ENCODE peak calls at places on chromosomes 4 and X, in ten cellular contexts. One of them, this sample, is unnamed.
A peak's percentile ranks its signal among the peaks of the same experiment; 100 is the strongest.

GRCh38 chr4:161419822-161420221 is 744.0 kb downstream of the FSTL5 start:
- DNase-seq in central memory CD8-positive, alpha-beta T cell: no peak
- DNase-seq in adipocyte: no peak
- DNase-seq in A172: peak; percentile 1
- DNase-seq in amygdala: no peak
- DNase-seq in NCI-H1436: no peak
- DNase-seq in NCI-H446 treated with DMSO at 0.1 percent for 48 hours: no peak
- DNase-seq in lung microvascular endothelial cell: no peak
- DNase-seq in renal cortical epithelial cell: peak; percentile 24
- DNase-seq in activated T-helper 1 cell treated with anti-CD3 and anti-CD28 coated beads, Interleukin-12 subunit alpha, Interleukin-12 subunit beta, Interleukin-2, Interleukin-4 antibody, amounts not matched to agents 30 ng/mL and 10 ng/mL and 1 ng/mL, durations not matched to agents 14 hours and 24 hours and 36 hours: no peak
- DNase-seq in this sample: no peak

GRCh38 chr4:177177446-177178160 is 132.1 kb upstream of the NEIL3 start:
- DNase-seq in lung microvascular endothelial cell: no peak
- DNase-seq in A172: no peak
- DNase-seq in NCI-H1436: no peak
- DNase-seq in activated T-helper 1 cell treated with anti-CD3 and anti-CD28 coated beads, Interleukin-12 subunit alpha, Interleukin-12 subunit beta, Interleukin-2, Interleukin-4 antibody, amounts not matched to agents 30 ng/mL and 10 ng/mL and 1 ng/mL, durations not matched to agents 14 hours and 24 hours and 36 hours: no peak
- DNase-seq in amygdala: no peak
- DNase-seq in renal cortical epithelial cell: peak; percentile 85
- DNase-seq in adipocyte: peak; percentile 91
- DNase-seq in NCI-H446 treated with DMSO at 0.1 percent for 48 hours: no peak
- DNase-seq in central memory CD8-positive, alpha-beta T cell: no peak
- DNase-seq in this sample: no peak

GRCh38 chr4:148067307-148067916 is 335.5 kb downstream of the ARHGAP10 start:
- DNase-seq in renal cortical epithelial cell: no peak
- DNase-seq in central memory CD8-positive, alpha-beta T cell: no peak
- DNase-seq in amygdala: no peak
- DNase-seq in lung microvascular endothelial cell: peak; percentile 16
- DNase-seq in NCI-H446 treated with DMSO at 0.1 percent for 48 hours: no peak
- DNase-seq in activated T-helper 1 cell treated with anti-CD3 and anti-CD28 coated beads, Interleukin-12 subunit alpha, Interleukin-12 subunit beta, Interleukin-2, Interleukin-4 antibody, amounts not matched to agents 30 ng/mL and 10 ng/mL and 1 ng/mL, durations not matched to agents 14 hours and 24 hours and 36 hours: no peak
- DNase-seq in adipocyte: no peak
- DNase-seq in A172: no peak
- DNase-seq in NCI-H1436: no peak
- DNase-seq in this sample: no peak

GRCh38 chr4:188021548-188022249 is 26.1 kb downstream of the ZFP42 start:
- DNase-seq in activated T-helper 1 cell treated with anti-CD3 and anti-CD28 coated beads, Interleukin-12 subunit alpha, Interleukin-12 subunit beta, Interleukin-2, Interleukin-4 antibody, amounts not matched to agents 30 ng/mL and 10 ng/mL and 1 ng/mL, durations not matched to agents 14 hours and 24 hours and 36 hours: no peak
- DNase-seq in NCI-H446 treated with DMSO at 0.1 percent for 48 hours: no peak
- DNase-seq in central memory CD8-positive, alpha-beta T cell: no peak
- DNase-seq in adipocyte: no peak
- DNase-seq in NCI-H1436: no peak
- DNase-seq in lung microvascular endothelial cell: no peak
- DNase-seq in amygdala: no peak
- DNase-seq in A172: no peak
- DNase-seq in renal cortical epithelial cell: peak; percentile 2
- DNase-seq in this sample: no peak

GRCh38 chr4:32148120-32148666 is 1428.0 kb downstream of the PCDH7 start:
- DNase-seq in A172: peak; percentile 16
- DNase-seq in adipocyte: peak; percentile 22
- DNase-seq in central memory CD8-positive, alpha-beta T cell: no peak
- DNase-seq in renal cortical epithelial cell: peak; percentile 37
- DNase-seq in NCI-H1436: no peak
- DNase-seq in amygdala: no peak
- DNase-seq in NCI-H446 treated with DMSO at 0.1 percent for 48 hours: peak; percentile 14
- DNase-seq in activated T-helper 1 cell treated with anti-CD3 and anti-CD28 coated beads, Interleukin-12 subunit alpha, Interleukin-12 subunit beta, Interleukin-2, Interleukin-4 antibody, amounts not matched to agents 30 ng/mL and 10 ng/mL and 1 ng/mL, durations not matched to agents 14 hours and 24 hours and 36 hours: no peak
- DNase-seq in lung microvascular endothelial cell: no peak
- DNase-seq in this sample: no peak

GRCh38 chrX:149039057-149039456 is 466.0 kb downstream of the IDS start:
- DNase-seq in activated T-helper 1 cell treated with anti-CD3 and anti-CD28 coated beads, Interleukin-12 subunit alpha, Interleukin-12 subunit beta, Interleukin-2, Interleukin-4 antibody, amounts not matched to agents 30 ng/mL and 10 ng/mL and 1 ng/mL, durations not matched to agents 14 hours and 24 hours and 36 hours: no peak
- DNase-seq in NCI-H1436: no peak
- DNase-seq in lung microvascular endothelial cell: no peak
- DNase-seq in A172: no peak
- DNase-seq in NCI-H446 treated with DMSO at 0.1 percent for 48 hours: no peak
- DNase-seq in renal cortical epithelial cell: no peak
- DNase-seq in central memory CD8-positive, alpha-beta T cell: no peak
- DNase-seq in adipocyte: no peak
- DNase-seq in amygdala: no peak
- DNase-seq in this sample: no peak

GRCh38 chr4:56976283-56976877 is 1.0 kb downstream of the NOA1 start:
- DNase-seq in A172: no peak
- DNase-seq in adipocyte: peak; percentile 50
- DNase-seq in renal cortical epithelial cell: no peak
- DNase-seq in central memory CD8-positive, alpha-beta T cell: peak; percentile 14
- DNase-seq in NCI-H1436: no peak
- DNase-seq in NCI-H446 treated with DMSO at 0.1 percent for 48 hours: no peak
- DNase-seq in activated T-helper 1 cell treated with anti-CD3 and anti-CD28 coated beads, Interleukin-12 subunit alpha, Interleukin-12 subunit beta, Interleukin-2, Interleukin-4 antibody, amounts not matched to agents 30 ng/mL and 10 ng/mL and 1 ng/mL, durations not matched to agents 14 hours and 24 hours and 36 hours: no peak
- DNase-seq in amygdala: no peak
- DNase-seq in lung microvascular endothelial cell: peak; percentile 30
- DNase-seq in this sample: no peak

GRCh38 chr4:178836865-178837264 is 1394.6 kb upstream of the AGA start:
- DNase-seq in lung microvascular endothelial cell: no peak
- DNase-seq in NCI-H446 treated with DMSO at 0.1 percent for 48 hours: no peak
- DNase-seq in renal cortical epithelial cell: no peak
- DNase-seq in adipocyte: no peak
- DNase-seq in amygdala: no peak
- DNase-seq in activated T-helper 1 cell treated with anti-CD3 and anti-CD28 coated beads, Interleukin-12 subunit alpha, Interleukin-12 subunit beta, Interleukin-2, Interleukin-4 antibody, amounts not matched to agents 30 ng/mL and 10 ng/mL and 1 ng/mL, durations not matched to agents 14 hours and 24 hours and 36 hours: no peak
- DNase-seq in NCI-H1436: no peak
- DNase-seq in A172: no peak
- DNase-seq in central memory CD8-positive, alpha-beta T cell: no peak
- DNase-seq in this sample: no peak

GRCh38 chr4:17324431-17324830 is 187.5 kb downstream of the QDPR start:
- DNase-seq in activated T-helper 1 cell treated with anti-CD3 and anti-CD28 coated beads, Interleukin-12 subunit alpha, Interleukin-12 subunit beta, Interleukin-2, Interleukin-4 antibody, amounts not matched to agents 30 ng/mL and 10 ng/mL and 1 ng/mL, durations not matched to agents 14 hours and 24 hours and 36 hours: peak; percentile 21
- DNase-seq in NCI-H446 treated with DMSO at 0.1 percent for 48 hours: no peak
- DNase-seq in NCI-H1436: no peak
- DNase-seq in amygdala: peak; percentile 6
- DNase-seq in adipocyte: peak; percentile 86
- DNase-seq in lung microvascular endothelial cell: peak; percentile 76
- DNase-seq in central memory CD8-positive, alpha-beta T cell: no peak
- DNase-seq in A172: peak; percentile 4
- DNase-seq in renal cortical epithelial cell: peak; percentile 21
- DNase-seq in this sample: peak; percentile 2

GRCh38 chrX:28591542-28591941 is 4.3 kb downstream of the IL1RAPL1 start:
- DNase-seq in activated T-helper 1 cell treated with anti-CD3 and anti-CD28 coated beads, Interleukin-12 subunit alpha, Interleukin-12 subunit beta, Interleukin-2, Interleukin-4 antibody, amounts not matched to agents 30 ng/mL and 10 ng/mL and 1 ng/mL, durations not matched to agents 14 hours and 24 hours and 36 hours: no peak
- DNase-seq in A172: no peak
- DNase-seq in lung microvascular endothelial cell: peak; percentile 23
- DNase-seq in renal cortical epithelial cell: peak; percentile 15
- DNase-seq in amygdala: no peak
- DNase-seq in NCI-H1436: no peak
- DNase-seq in adipocyte: no peak
- DNase-seq in NCI-H446 treated with DMSO at 0.1 percent for 48 hours: no peak
- DNase-seq in central memory CD8-positive, alpha-beta T cell: no peak
- DNase-seq in this sample: no peak

GRCh38 chrX:49001521-49002090 is 458 bp downstream of the GRIPAP1 start:
- DNase-seq in lung microvascular endothelial cell: peak; percentile 65
- DNase-seq in renal cortical epithelial cell: peak; percentile 11
- DNase-seq in NCI-H1436: peak; percentile 9
- DNase-seq in A172: peak; percentile 14
- DNase-seq in activated T-helper 1 cell treated with anti-CD3 and anti-CD28 coated beads, Interleukin-12 subunit alpha, Interleukin-12 subunit beta, Interleukin-2, Interleukin-4 antibody, amounts not matched to agents 30 ng/mL and 10 ng/mL and 1 ng/mL, durations not matched to agents 14 hours and 24 hours and 36 hours: peak; percentile 22
- DNase-seq in adipocyte: peak; percentile 35
- DNase-seq in NCI-H446 treated with DMSO at 0.1 percent for 48 hours: no peak
- DNase-seq in central memory CD8-positive, alpha-beta T cell: peak; percentile 31
- DNase-seq in amygdala: no peak
- DNase-seq in this sample: peak; percentile 15

GRCh38 chrX:134599173-134599914 is 58.9 kb downstream of the PLAC1 start:
- DNase-seq in NCI-H446 treated with DMSO at 0.1 percent for 48 hours: no peak
- DNase-seq in activated T-helper 1 cell treated with anti-CD3 and anti-CD28 coated beads, Interleukin-12 subunit alpha, Interleukin-12 subunit beta, Interleukin-2, Interleukin-4 antibody, amounts not matched to agents 30 ng/mL and 10 ng/mL and 1 ng/mL, durations not matched to agents 14 hours and 24 hours and 36 hours: no peak
- DNase-seq in central memory CD8-positive, alpha-beta T cell: no peak
- DNase-seq in NCI-H1436: no peak
- DNase-seq in adipocyte: peak; percentile 81
- DNase-seq in renal cortical epithelial cell: no peak
- DNase-seq in A172: no peak
- DNase-seq in lung microvascular endothelial cell: no peak
- DNase-seq in amygdala: no peak
- DNase-seq in this sample: no peak

GRCh38 chr4:7513731-7514130 is 79.0 kb upstream of the PSAPL1 start:
- DNase-seq in A172: peak; percentile 84
- DNase-seq in amygdala: no peak
- DNase-seq in renal cortical epithelial cell: no peak
- DNase-seq in NCI-H1436: no peak
- DNase-seq in NCI-H446 treated with DMSO at 0.1 percent for 48 hours: no peak
- DNase-seq in activated T-helper 1 cell treated with anti-CD3 and anti-CD28 coated beads, Interleukin-12 subunit alpha, Interleukin-12 subunit beta, Interleukin-2, Interleukin-4 antibody, amounts not matched to agents 30 ng/mL and 10 ng/mL and 1 ng/mL, durations not matched to agents 14 hours and 24 hours and 36 hours: no peak
- DNase-seq in lung microvascular endothelial cell: no peak
- DNase-seq in adipocyte: peak; percentile 81
- DNase-seq in central memory CD8-positive, alpha-beta T cell: no peak
- DNase-seq in this sample: no peak

GRCh38 chr4:166886708-166887107 is 347.6 kb downstream of the SPOCK3 start:
- DNase-seq in activated T-helper 1 cell treated with anti-CD3 and anti-CD28 coated beads, Interleukin-12 subunit alpha, Interleukin-12 subunit beta, Interleukin-2, Interleukin-4 antibody, amounts not matched to agents 30 ng/mL and 10 ng/mL and 1 ng/mL, durations not matched to agents 14 hours and 24 hours and 36 hours: no peak
- DNase-seq in NCI-H1436: no peak
- DNase-seq in adipocyte: no peak
- DNase-seq in amygdala: no peak
- DNase-seq in A172: no peak
- DNase-seq in lung microvascular endothelial cell: no peak
- DNase-seq in NCI-H446 treated with DMSO at 0.1 percent for 48 hours: no peak
- DNase-seq in renal cortical epithelial cell: no peak
- DNase-seq in central memory CD8-positive, alpha-beta T cell: no peak
- DNase-seq in this sample: no peak

GRCh38 chr4:125624951-125625350 is 310.2 kb downstream of the FAT4 start:
- DNase-seq in NCI-H1436: no peak
- DNase-seq in lung microvascular endothelial cell: no peak
- DNase-seq in A172: no peak
- DNase-seq in amygdala: no peak
- DNase-seq in activated T-helper 1 cell treated with anti-CD3 and anti-CD28 coated beads, Interleukin-12 subunit alpha, Interleukin-12 subunit beta, Interleukin-2, Interleukin-4 antibody, amounts not matched to agents 30 ng/mL and 10 ng/mL and 1 ng/mL, durations not matched to agents 14 hours and 24 hours and 36 hours: no peak
- DNase-seq in NCI-H446 treated with DMSO at 0.1 percent for 48 hours: no peak
- DNase-seq in adipocyte: no peak
- DNase-seq in central memory CD8-positive, alpha-beta T cell: no peak
- DNase-seq in renal cortical epithelial cell: no peak
- DNase-seq in this sample: no peak

GRCh38 chr4:2938906-2939305 is 24.3 kb downstream of the NOP14 start:
- DNase-seq in lung microvascular endothelial cell: no peak
- DNase-seq in amygdala: no peak
- DNase-seq in adipocyte: no peak
- DNase-seq in renal cortical epithelial cell: no peak
- DNase-seq in NCI-H446 treated with DMSO at 0.1 percent for 48 hours: no peak
- DNase-seq in A172: no peak
- DNase-seq in activated T-helper 1 cell treated with anti-CD3 and anti-CD28 coated beads, Interleukin-12 subunit alpha, Interleukin-12 subunit beta, Interleukin-2, Interleukin-4 antibody, amounts not matched to agents 30 ng/mL and 10 ng/mL and 1 ng/mL, durations not matched to agents 14 hours and 24 hours and 36 hours: no peak
- DNase-seq in central memory CD8-positive, alpha-beta T cell: no peak
- DNase-seq in NCI-H1436: no peak
- DNase-seq in this sample: no peak

GRCh38 chrX:39736219-39737211 is 361.2 kb downstream of the BCOR start:
- DNase-seq in activated T-helper 1 cell treated with anti-CD3 and anti-CD28 coated beads, Interleukin-12 subunit alpha, Interleukin-12 subunit beta, Interleukin-2, Interleukin-4 antibody, amounts not matched to agents 30 ng/mL and 10 ng/mL and 1 ng/mL, durations not matched to agents 14 hours and 24 hours and 36 hours: no peak
- DNase-seq in NCI-H1436: no peak
- DNase-seq in renal cortical epithelial cell: peak; percentile 69
- DNase-seq in central memory CD8-positive, alpha-beta T cell: no peak
- DNase-seq in amygdala: peak; percentile 43
- DNase-seq in NCI-H446 treated with DMSO at 0.1 percent for 48 hours: peak; percentile 66
- DNase-seq in A172: peak; percentile 56
- DNase-seq in lung microvascular endothelial cell: peak; percentile 93
- DNase-seq in adipocyte: peak; percentile 77
- DNase-seq in this sample: no peak

GRCh38 chr4:168593399-168593798 is 96.5 kb downstream of the PALLD start:
- DNase-seq in NCI-H1436: no peak
- DNase-seq in activated T-helper 1 cell treated with anti-CD3 and anti-CD28 coated beads, Interleukin-12 subunit alpha, Interleukin-12 subunit beta, Interleukin-2, Interleukin-4 antibody, amounts not matched to agents 30 ng/mL and 10 ng/mL and 1 ng/mL, durations not matched to agents 14 hours and 24 hours and 36 hours: no peak
- DNase-seq in NCI-H446 treated with DMSO at 0.1 percent for 48 hours: no peak
- DNase-seq in A172: no peak
- DNase-seq in lung microvascular endothelial cell: no peak
- DNase-seq in central memory CD8-positive, alpha-beta T cell: no peak
- DNase-seq in amygdala: no peak
- DNase-seq in adipocyte: no peak
- DNase-seq in renal cortical epithelial cell: no peak
- DNase-seq in this sample: no peak

GRCh38 chr4:77120888-77121508 is 36.0 kb upstream of the CCNG2 start:
- DNase-seq in A172: no peak
- DNase-seq in renal cortical epithelial cell: peak; percentile 39
- DNase-seq in NCI-H446 treated with DMSO at 0.1 percent for 48 hours: no peak
- DNase-seq in central memory CD8-positive, alpha-beta T cell: no peak
- DNase-seq in NCI-H1436: no peak
- DNase-seq in activated T-helper 1 cell treated with anti-CD3 and anti-CD28 coated beads, Interleukin-12 subunit alpha, Interleukin-12 subunit beta, Interleukin-2, Interleukin-4 antibody, amounts not matched to agents 30 ng/mL and 10 ng/mL and 1 ng/mL, durations not matched to agents 14 hours and 24 hours and 36 hours: no peak
- DNase-seq in adipocyte: no peak
- DNase-seq in lung microvascular endothelial cell: no peak
- DNase-seq in amygdala: no peak
- DNase-seq in this sample: no peak

GRCh38 chr4:7733801-7734650 is 205.6 kb downstream of the AFAP1 start:
- DNase-seq in NCI-H446 treated with DMSO at 0.1 percent for 48 hours: no peak
- DNase-seq in activated T-helper 1 cell treated with anti-CD3 and anti-CD28 coated beads, Interleukin-12 subunit alpha, Interleukin-12 subunit beta, Interleukin-2, Interleukin-4 antibody, amounts not matched to agents 30 ng/mL and 10 ng/mL and 1 ng/mL, durations not matched to agents 14 hours and 24 hours and 36 hours: no peak
- DNase-seq in lung microvascular endothelial cell: no peak
- DNase-seq in NCI-H1436: no peak
- DNase-seq in central memory CD8-positive, alpha-beta T cell: no peak
- DNase-seq in adipocyte: no peak
- DNase-seq in amygdala: no peak
- DNase-seq in A172: no peak
- DNase-seq in renal cortical epithelial cell: no peak
- DNase-seq in this sample: no peak

GRCh38 chrX:96703816-96704215 is 19.2 kb downstream of the DIAPH2 start:
- DNase-seq in NCI-H1436: no peak
- DNase-seq in A172: no peak
- DNase-seq in central memory CD8-positive, alpha-beta T cell: no peak
- DNase-seq in NCI-H446 treated with DMSO at 0.1 percent for 48 hours: no peak
- DNase-seq in adipocyte: no peak
- DNase-seq in activated T-helper 1 cell treated with anti-CD3 and anti-CD28 coated beads, Interleukin-12 subunit alpha, Interleukin-12 subunit beta, Interleukin-2, Interleukin-4 antibody, amounts not matched to agents 30 ng/mL and 10 ng/mL and 1 ng/mL, durations not matched to agents 14 hours and 24 hours and 36 hours: no peak
- DNase-seq in renal cortical epithelial cell: no peak
- DNase-seq in amygdala: no peak
- DNase-seq in lung microvascular endothelial cell: peak; percentile 27
- DNase-seq in this sample: no peak

GRCh38 chrX:144586756-144587155 is 660.5 kb upstream of the SPANXN1 start:
- DNase-seq in renal cortical epithelial cell: peak; percentile 69
- DNase-seq in adipocyte: no peak
- DNase-seq in NCI-H446 treated with DMSO at 0.1 percent for 48 hours: no peak
- DNase-seq in amygdala: no peak
- DNase-seq in central memory CD8-positive, alpha-beta T cell: no peak
- DNase-seq in lung microvascular endothelial cell: no peak
- DNase-seq in NCI-H1436: peak; percentile 11
- DNase-seq in A172: peak; percentile 51
- DNase-seq in activated T-helper 1 cell treated with anti-CD3 and anti-CD28 coated beads, Interleukin-12 subunit alpha, Interleukin-12 subunit beta, Interleukin-2, Interleukin-4 antibody, amounts not matched to agents 30 ng/mL and 10 ng/mL and 1 ng/mL, durations not matched to agents 14 hours and 24 hours and 36 hours: no peak
- DNase-seq in this sample: no peak

GRCh38 chrX:829145-829544 is 198.6 kb downstream of the SHOX start:
- DNase-seq in renal cortical epithelial cell: no peak
- DNase-seq in amygdala: no peak
- DNase-seq in lung microvascular endothelial cell: no peak
- DNase-seq in adipocyte: no peak
- DNase-seq in central memory CD8-positive, alpha-beta T cell: no peak
- DNase-seq in NCI-H446 treated with DMSO at 0.1 percent for 48 hours: no peak
- DNase-seq in NCI-H1436: no peak
- DNase-seq in A172: no peak
- DNase-seq in activated T-helper 1 cell treated with anti-CD3 and anti-CD28 coated beads, Interleukin-12 subunit alpha, Interleukin-12 subunit beta, Interleukin-2, Interleukin-4 antibody, amounts not matched to agents 30 ng/mL and 10 ng/mL and 1 ng/mL, durations not matched to agents 14 hours and 24 hours and 36 hours: no peak
- DNase-seq in this sample: no peak

GRCh38 chrX:49029876-49030275 is 13.3 kb downstream of the TFE3 start:
- DNase-seq in adipocyte: no peak
- DNase-seq in activated T-helper 1 cell treated with anti-CD3 and anti-CD28 coated beads, Interleukin-12 subunit alpha, Interleukin-12 subunit beta, Interleukin-2, Interleukin-4 antibody, amounts not matched to agents 30 ng/mL and 10 ng/mL and 1 ng/mL, durations not matched to agents 14 hours and 24 hours and 36 hours: no peak
- DNase-seq in amygdala: no peak
- DNase-seq in NCI-H1436: no peak
- DNase-seq in renal cortical epithelial cell: no peak
- DNase-seq in central memory CD8-positive, alpha-beta T cell: no peak
- DNase-seq in lung microvascular endothelial cell: no peak
- DNase-seq in A172: no peak
- DNase-seq in NCI-H446 treated with DMSO at 0.1 percent for 48 hours: no peak
- DNase-seq in this sample: no peak

GRCh38 chr4:159319027-159319426 is 216.1 kb downstream of the RAPGEF2 start:
- DNase-seq in activated T-helper 1 cell treated with anti-CD3 and anti-CD28 coated beads, Interleukin-12 subunit alpha, Interleukin-12 subunit beta, Interleukin-2, Interleukin-4 antibody, amounts not matched to agents 30 ng/mL and 10 ng/mL and 1 ng/mL, durations not matched to agents 14 hours and 24 hours and 36 hours: no peak
- DNase-seq in NCI-H1436: no peak
- DNase-seq in renal cortical epithelial cell: no peak
- DNase-seq in amygdala: no peak
- DNase-seq in NCI-H446 treated with DMSO at 0.1 percent for 48 hours: no peak
- DNase-seq in A172: no peak
- DNase-seq in lung microvascular endothelial cell: no peak
- DNase-seq in central memory CD8-positive, alpha-beta T cell: no peak
- DNase-seq in adipocyte: no peak
- DNase-seq in this sample: no peak

GRCh38 chr4:110630621-110631402 is 7.9 kb upstream of the PITX2 start:
- DNase-seq in renal cortical epithelial cell: no peak
- DNase-seq in A172: no peak
- DNase-seq in NCI-H1436: no peak
- DNase-seq in amygdala: no peak
- DNase-seq in lung microvascular endothelial cell: no peak
- DNase-seq in activated T-helper 1 cell treated with anti-CD3 and anti-CD28 coated beads, Interleukin-12 subunit alpha, Interleukin-12 subunit beta, Interleukin-2, Interleukin-4 antibody, amounts not matched to agents 30 ng/mL and 10 ng/mL and 1 ng/mL, durations not matched to agents 14 hours and 24 hours and 36 hours: no peak
- DNase-seq in NCI-H446 treated with DMSO at 0.1 percent for 48 hours: no peak
- DNase-seq in adipocyte: no peak
- DNase-seq in central memory CD8-positive, alpha-beta T cell: no peak
- DNase-seq in this sample: no peak

GRCh38 chrX:144730486-144730885 is 516.8 kb upstream of the SPANXN1 start:
- DNase-seq in renal cortical epithelial cell: no peak
- DNase-seq in lung microvascular endothelial cell: no peak
- DNase-seq in NCI-H446 treated with DMSO at 0.1 percent for 48 hours: no peak
- DNase-seq in NCI-H1436: no peak
- DNase-seq in A172: peak; percentile 82
- DNase-seq in activated T-helper 1 cell treated with anti-CD3 and anti-CD28 coated beads, Interleukin-12 subunit alpha, Interleukin-12 subunit beta, Interleukin-2, Interleukin-4 antibody, amounts not matched to agents 30 ng/mL and 10 ng/mL and 1 ng/mL, durations not matched to agents 14 hours and 24 hours and 36 hours: no peak
- DNase-seq in central memory CD8-positive, alpha-beta T cell: no peak
- DNase-seq in amygdala: no peak
- DNase-seq in adipocyte: no peak
- DNase-seq in this sample: no peak